ENCODE peak calls at places on chromosomes 11 and 22, in four cellular contexts. L is ovary, Z is H1, H is transverse colon. X is an unnamed sample.

GRCh38 chr22:49975543-49976389 is 15.2 kb downstream of the PIM3 start:
- DNase-seq in Z (peak; percentile 54), L (no peak), H (peak; percentile 37), X (peak; percentile 69)

GRCh38 chr22:42472671-42473070 is 40.5 kb upstream of the NFAM1 start:
- DNase-seq in L (no peak), H (no peak), Z (no peak), X (no peak)

GRCh38 chr11:1439341-1439740 is 47.2 kb downstream of the MOB2 start:
- DNase-seq in Z (no peak), H (no peak), L (no peak), X (no peak)

GRCh38 chr11:14320020-14320419 is 39.0 kb downstream of the RRAS2 start:
- DNase-seq in H (peak; percentile 37), L (no peak), Z (no peak), X (no peak)

GRCh38 chr22:35470903-35471321 is 69.7 kb upstream of the RASD2 start:
- DNase-seq in H (no peak), Z (no peak), L (no peak), X (no peak)

GRCh38 chr11:88345408-88345807 is 7.9 kb upstream of the CTSC start:
- DNase-seq in Z (no peak), L (no peak), H (no peak), X (no peak)

GRCh38 chr11:65646921-65647701 is 9.2 kb downstream of the SIPA1 start:
- DNase-seq in L (peak; percentile 85), H (peak; percentile 75), Z (peak; percentile 89), X (no peak)

GRCh38 chr11:66126064-66126463 is 56.0 kb downstream of the PACS1 start:
- DNase-seq in L (no peak), H (no peak), Z (no peak), X (no peak)

GRCh38 chr22:49574205-49574604 is 253.5 kb downstream of the BRD1 start:
- DNase-seq in Z (no peak), H (peak; percentile 4), L (peak; percentile 11), X (peak; percentile 32)

GRCh38 chr22:29079218-29079901 is 6.5 kb downstream of the KREMEN1 start:
- DNase-seq in Z (no peak), H (peak; percentile 64), L (no peak), X (no peak)

GRCh38 chr22:23789121-23789520 is 2.4 kb downstream of the SMARCB1 start:
- DNase-seq in Z (no peak), H (no peak), L (no peak), X (no peak)

GRCh38 chr11:13929551-13929950 is 33.0 kb upstream of the SPON1 start:
- DNase-seq in L (no peak), H (no peak), Z (no peak), X (no peak)

GRCh38 chr11:27696961-27697360 is 3.3 kb downstream of the BDNF start:
- DNase-seq in L (no peak), H (no peak), Z (no peak), X (no peak)
- TF ChIP-seq EP300 in L (no peak), H (no peak), Z (no peak), X (no peak)

GRCh38 chr11:131652231-131652630 is 281.8 kb downstream of the NTM start:
- DNase-seq in H (no peak), Z (no peak), L (no peak), X (no peak)
- H3K27ac ChIP-seq in H (no peak overlapping the region), Z (no peak overlapping the region), L (no peak overlapping the region), X (no peak overlapping the region)

GRCh38 chr22:21991309-21991596 is 8.7 kb upstream of the TOP3B start:
- DNase-seq in Z (no peak), L (no peak), H (no peak), X (no peak)
- H3K4me3 ChIP-seq in Z (no peak overlapping the region), L (no peak overlapping the region), H (no peak overlapping the region), X (no peak overlapping the region)

GRCh38 chr11:72349616-72350218 is 84.6 kb downstream of the CLPB start:
- DNase-seq in L (peak; percentile 45), Z (no peak), H (no peak), X (no peak)
- TF ChIP-seq EP300 in L (no peak), Z (no peak), H (no peak), X (no peak)

GRCh38 chr11:107563702-107564101 is 1.8 kb downstream of the ALKBH8 start:
- DNase-seq in L (no peak), Z (no peak), H (peak; percentile 16), X (no peak)
- H3K27ac ChIP-seq in L (no peak overlapping the region), Z (no peak overlapping the region), H (no peak overlapping the region), X (no peak overlapping the region)

GRCh38 chr11:116394022-116394421 is 378.8 kb downstream of the BUD13 start:
- DNase-seq in Z (no peak), L (no peak), H (no peak), X (no peak)

GRCh38 chr11:116386118-116386699 is 386.6 kb downstream of the BUD13 start:
- DNase-seq in L (no peak), Z (no peak), H (no peak), X (no peak)

GRCh38 chr11:116387623-116388022 is 385.2 kb downstream of the BUD13 start:
- DNase-seq in L (no peak), H (no peak), Z (no peak), X (no peak)

GRCh38 chr11:116396332-116396731 is 376.5 kb downstream of the BUD13 start:
- DNase-seq in H (no peak), L (no peak), Z (no peak), X (no peak)

GRCh38 chr11:116390963-116391362 is 381.8 kb downstream of the BUD13 start:
- DNase-seq in H (no peak), L (no peak), Z (no peak), X (no peak)
- H3K4me3 ChIP-seq in H (no peak overlapping the region), L (no peak overlapping the region), Z (no peak overlapping the region), X (no peak overlapping the region)

DNA sequence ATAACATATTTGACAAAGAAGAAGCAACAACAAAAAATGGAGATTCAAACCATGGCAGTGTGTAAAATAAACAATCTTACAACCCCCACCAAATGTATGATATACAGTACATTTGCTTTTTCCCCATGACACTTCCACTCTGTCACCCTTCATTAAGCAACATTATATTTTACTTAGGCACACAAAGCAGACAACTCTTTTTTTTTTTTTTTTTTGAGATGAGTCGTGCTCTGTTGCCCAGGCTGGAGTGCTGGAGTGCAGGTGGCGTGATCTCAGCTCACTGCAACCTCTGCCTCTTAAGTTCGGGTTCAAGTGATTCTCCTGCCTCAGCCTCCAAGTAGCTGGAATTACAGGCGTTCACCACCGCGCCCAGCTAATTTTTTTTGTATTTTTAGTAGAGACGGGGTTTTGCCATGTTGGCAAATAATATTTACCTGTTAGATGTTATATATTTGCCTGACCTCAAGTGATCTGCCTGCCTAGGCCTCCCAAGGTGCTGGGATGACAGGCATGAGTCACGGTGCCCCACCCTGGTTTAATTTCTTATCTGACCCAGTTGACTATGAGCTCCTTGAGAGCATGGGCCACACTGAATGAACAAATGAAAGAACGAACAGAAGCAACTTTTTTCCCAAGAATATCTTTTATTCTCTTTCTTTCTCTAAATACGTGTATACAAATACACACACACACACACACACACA is 5.5 kb upstream of the PCF11 start:
- DNase-seq in H (peak; percentile 68), L (no peak), Z (no peak), X (no peak)
- TF ChIP-seq EP300 in H (no peak), L (no peak), Z (no peak), X (no peak)